ENCODE peak calls at places on chromosomes 11 and 22, in four cellular contexts. Q, M, G and T are unnamed samples.
A peak's percentile ranks its signal among the peaks of the same experiment; 100 is the strongest.

GRCh38 chr22:21100149-21101032 is 54.6 kb downstream of the LRRC74B start:
- DNase-seq in Q (no peak), M (no peak), G (no peak), T (peak; percentile 38)

GRCh38 chr22:45717787-45718186 is 46.2 kb downstream of the ATXN10 start:
- DNase-seq in Q (no peak), M (no peak), G (no peak), T (peak; percentile 79)

GRCh38 chr11:29009426-29009825 is 901.2 kb downstream of the METTL15 start:
- DNase-seq in Q (no peak), M (no peak), G (no peak), T (no peak)

GRCh38 chr11:64804346-64805210 is 1.6 kb upstream of the MAP4K2 start:
- DNase-seq in Q (no peak), M (no peak), G (no peak), T (no peak)

GRCh38 chr11:78991681-78992080 is 417.0 kb upstream of the NARS2 start:
- DNase-seq in Q (no peak), M (no peak), G (no peak), T (no peak)

GRCh38 chr11:122248939-122249338 is 132.9 kb upstream of the BLID start:
- DNase-seq in Q (no peak), M (no peak), G (no peak), T (peak; percentile 40)

GRCh38 chr11:116046127-116046526 is 541.9 kb upstream of the CADM1 start:
- DNase-seq in Q (no peak), M (no peak), G (no peak), T (no peak)

GRCh38 chr22:33049125-33049729 is 9.0 kb downstream of the SYN3 start:
- DNase-seq in Q (peak; percentile 46), M (peak; percentile 75), G (peak; percentile 60), T (peak; percentile 67)

GRCh38 chr11:62137276-62137861 is 13.6 kb downstream of the INCENP start:
- DNase-seq in Q (no peak), M (no peak), G (no peak), T (no peak)